ENCODE peak calls at places on chromosomes 13 and 19, in eight cellular contexts. H is epithelial cell of esophagus, X is dorsolateral prefrontal cortex, V is lower lobe of right lung, G is fibroblast of pulmonary artery, N is GM12865, K is BE2C, M is nephron progenitor cell. Y is an unnamed sample.
A peak's percentile ranks its signal among the peaks of the same experiment; 100 is the strongest.

GRCh38 chr13:111339366-111340143 is 19.1 kb downstream of the TEX29 start:
- DNase-seq in H (no peak), X (no peak), V (no peak), G (no peak), N (no peak), K (no peak), M (no peak), Y (no peak)

GRCh38 chr19:15241259-15241658 is 9.0 kb upstream of the EPHX3 start:
- DNase-seq in H (no peak), X (no peak), V (no peak), G (no peak), N (no peak), K (no peak), M (no peak), Y (no peak)

GRCh38 chr13:106110241-106110855 is 425.1 kb downstream of the EFNB2 start:
- DNase-seq in H (peak; percentile 49), X (no peak), V (no peak), G (no peak), N (no peak), K (peak; percentile 24), M (no peak), Y (no peak)

GRCh38 chr13:47121092-47121763 is 224.4 kb upstream of the HTR2A start:
- DNase-seq in H (peak; percentile 25), X (no peak), V (no peak), G (no peak), N (no peak), K (no peak), M (no peak), Y (no peak)

GRCh38 chr13:53064721-53065120 is 36.1 kb downstream of the OLFM4 start:
- DNase-seq in H (no peak), X (no peak), V (no peak), G (no peak), N (no peak), K (peak; percentile 55), M (no peak), Y (no peak)

GRCh38 chr13:109151696-109152095 is 522.3 kb downstream of the MYO16 start:
- DNase-seq in H (peak; percentile 38), X (no peak), V (no peak), G (no peak), N (no peak), K (no peak), M (no peak), Y (no peak)

GRCh38 chr13:73056054-73056962 is 2.5 kb upstream of the KLF5 start:
- DNase-seq in H (peak; percentile 76), X (no peak), V (no peak), G (peak; percentile 88), N (no peak), K (no peak), M (no peak), Y (no peak)

GRCh38 chr13:33281951-33282595 is 3.5 kb downstream of the STARD13 start:
- DNase-seq in H (peak; percentile 91), X (no peak), V (no peak), G (peak; percentile 41), N (no peak), K (no peak), M (no peak), Y (no peak)

GRCh38 chr13:41554626-41555386 is 97.5 kb downstream of the RGCC start:
- DNase-seq in H (no peak), X (no peak), V (no peak), G (no peak), N (peak; percentile 72), K (no peak), M (no peak), Y (no peak)

GRCh38 chr13:45833242-45833641 is 18.3 kb downstream of the SIAH3 start:
- DNase-seq in H (no peak), X (no peak), V (no peak), G (no peak), N (no peak), K (no peak), M (no peak), Y (no peak)

GRCh38 chr13:20159646-20160345 is 1.1 kb downstream of the GJA3 start:
- DNase-seq in H (no peak), X (no peak), V (no peak), G (peak; percentile 32), N (no peak), K (no peak), M (no peak), Y (no peak)

GRCh38 chr13:42000836-42001235 is 39.9 kb upstream of the VWA8 start:
- DNase-seq in H (no peak), X (no peak), V (no peak), G (no peak), N (no peak), K (no peak), M (no peak), Y (no peak)

GRCh38 chr19:17001603-17002183 is 24.9 kb downstream of the CPAMD8 start:
- DNase-seq in H (no peak), X (no peak), V (no peak), G (no peak), N (no peak), K (no peak), M (no peak), Y (no peak)

GRCh38 chr13:100176781-100177389 is 88.0 kb downstream of the PCCA start:
- DNase-seq in H (peak; percentile 60), X (no peak), V (no peak), G (peak; percentile 64), N (no peak), K (peak; percentile 18), M (no peak), Y (no peak)

GRCh38 chr19:46031781-46032596 is 8.8 kb downstream of the IGFL4 start:
- DNase-seq in H (no peak), X (no peak), V (no peak), G (no peak), N (no peak), K (no peak), M (no peak), Y (no peak)

GRCh38 chr19:4523306-4524110 is 5.2 kb upstream of the PLIN4 start:
- DNase-seq in H (peak; percentile 36), X (no peak), V (peak; percentile 76), G (peak; percentile 49), N (peak; percentile 54), K (peak; percentile 66), M (peak; percentile 76), Y (peak; percentile 39)

GRCh38 chr19:45999653-46000121 is 4.4 kb downstream of the CCDC61 start:
- DNase-seq in H (peak; percentile 42), X (peak; percentile 84), V (no peak), G (peak; percentile 39), N (no peak), K (peak; percentile 61), M (peak; percentile 63), Y (no peak)

GRCh38 chr13:44132710-44133109 is 240.9 kb upstream of the SERP2 start:
- DNase-seq in H (no peak), X (peak; percentile 53), V (peak; percentile 89), G (peak; percentile 70), N (no peak), K (no peak), M (no peak), Y (no peak)

GRCh38 chr13:22081430-22081829 is 410.6 kb downstream of the FGF9 start:
- DNase-seq in H (no peak), X (no peak), V (no peak), G (no peak), N (no peak), K (no peak), M (no peak), Y (no peak)

GRCh38 chr19:18306903-18307681 is 15.8 kb downstream of the LSM4 start:
- DNase-seq in H (no peak), X (no peak), V (no peak), G (no peak), N (peak; percentile 49), K (no peak), M (no peak), Y (no peak)

GRCh38 chr19:56750658-56751057 is 79.1 kb upstream of the ZNF835 start:
- DNase-seq in H (no peak), X (no peak), V (no peak), G (no peak), N (no peak), K (no peak), M (no peak), Y (no peak)

GRCh38 chr19:33486936-33487793 is 34.4 kb downstream of the PEPD start:
- DNase-seq in H (no peak), X (no peak), V (peak; percentile 28), G (no peak), N (no peak), K (no peak), M (no peak), Y (no peak)

DNA sequence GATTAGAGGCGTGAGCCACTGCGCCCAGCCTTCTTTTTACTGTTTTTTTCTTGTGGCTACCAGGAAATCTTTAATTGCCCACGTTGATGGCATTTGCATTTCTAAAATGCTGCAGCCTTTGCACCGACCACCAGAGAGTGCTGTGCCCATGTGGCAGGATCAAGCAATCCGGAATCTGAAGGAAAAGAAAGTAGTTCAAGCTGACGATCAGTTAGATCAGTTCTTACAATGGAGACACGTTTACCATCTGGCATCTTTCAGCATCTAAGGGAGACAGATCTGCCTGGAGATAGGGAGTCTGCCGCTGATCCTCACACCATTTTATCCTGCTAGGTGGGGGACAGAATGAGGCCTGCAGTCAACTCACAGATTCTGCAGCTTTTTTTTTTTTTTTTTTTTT is 19.9 kb downstream of the TINCR start:
- DNase-seq in H (peak; percentile 63), X (no peak), V (no peak), G (peak; percentile 43), N (peak; percentile 19), K (peak; percentile 49), M (no peak), Y (no peak)
- TF ChIP-seq CTCF in H (peak; percentile 76), X (peak; percentile 21), V (peak; percentile 46), G (peak; percentile 64), N (peak; percentile 30), K (peak; percentile 82), M (peak; percentile 36), Y (peak; percentile 63)

GRCh38 chr13:39765801-39766463 is 110.5 kb downstream of the COG6 start:
- DNase-seq in H (peak; percentile 66), X (peak; percentile 26), V (peak; percentile 50), G (no peak), N (peak; percentile 34), K (peak; percentile 24), M (peak; percentile 9), Y (no peak)
- TF ChIP-seq CTCF in H (peak; percentile 67), X (peak; percentile 15), V (peak; percentile 30), G (peak; percentile 4), N (peak; percentile 29), K (peak; percentile 40), M (no peak), Y (no peak)

GRCh38 chr19:13526552-13526951 is 20.3 kb upstream of the CACNA1A start:
- DNase-seq in H (no peak), X (no peak), V (no peak), G (peak; percentile 10), N (peak; percentile 9), K (peak; percentile 28), M (peak; percentile 40), Y (no peak)

DNA sequence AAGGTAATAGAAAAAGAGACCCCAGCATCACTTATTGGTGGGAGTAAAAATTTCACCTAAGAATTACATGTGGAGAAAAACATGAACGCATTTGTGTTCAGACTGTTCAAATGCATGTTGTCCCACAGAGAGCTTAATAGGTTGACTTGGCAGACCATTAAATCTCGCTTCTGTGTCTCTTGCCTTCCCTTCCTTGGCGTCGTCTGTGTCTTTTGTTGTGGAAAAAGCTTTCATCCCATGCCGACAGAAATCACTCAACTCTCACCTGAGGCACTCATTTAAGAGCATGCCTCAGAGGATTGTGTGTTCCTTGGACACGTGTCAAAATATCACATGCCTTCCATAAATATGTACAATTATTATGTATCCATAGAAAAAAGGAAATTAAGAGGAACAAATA is 24.4 kb upstream of the CACNA1A start:
- DNase-seq in H (no peak), X (no peak), V (no peak), G (no peak), N (no peak), K (no peak), M (no peak), Y (no peak)
- TF ChIP-seq CTCF in H (no peak), X (no peak), V (no peak), G (no peak), N (no peak), K (no peak), M (no peak), Y (no peak)

GRCh38 chr19:29259153-29259552 is 46.2 kb upstream of the UQCRFS1 start:
- DNase-seq in H (no peak), X (no peak), V (no peak), G (peak; percentile 3), N (peak; percentile 24), K (no peak), M (no peak), Y (no peak)
- TF ChIP-seq CTCF in H (peak; percentile 2), X (no peak), V (no peak), G (peak; percentile 26), N (peak; percentile 36), K (peak; percentile 41), M (no peak), Y (peak; percentile 16)